ENCODE peak calls at places on chromosomes 16 and 17, in five cellular contexts. C is heart right ventricle, F is germinal center, W is hepatic stellate cell, H is smooth muscle cell of the brain vasculature. K is an unnamed sample.

GRCh38 chr16:73171901-73172619 is 124.1 kb upstream of the ZFHX3 start:
- DNase-seq in W (no peak), C (no peak), H (no peak), F (no peak), K (no peak)

GRCh38 chr17:83077411-83077810 is 2.0 kb upstream of the METRNL start:
- DNase-seq in H (no peak), F (no peak), C (no peak), W (no peak), K (no peak)

GRCh38 chr17:49548506-49549310 is 27.0 kb upstream of the NXPH3 start:
- DNase-seq in C (peak), W (peak), F (no peak), H (no peak), K (no peak)

GRCh38 chr17:13740692-13741091 is 139.0 kb upstream of the HS3ST3A1 start:
- DNase-seq in F (no peak), W (no peak), C (no peak), H (no peak), K (no peak)

GRCh38 chr16:22220076-22220453 is 14.0 kb downstream of the EEF2K start:
- DNase-seq in C (peak), H (no peak), F (no peak), W (no peak), K (no peak)

GRCh38 chr17:21161498-21162393 is 35.0 kb downstream of the DHRS7B start:
- DNase-seq in C (no peak), W (peak), F (no peak), H (no peak), K (no peak)

GRCh38 chr17:52026075-52026474 is 132.4 kb downstream of the CA10 start:
- DNase-seq in C (no peak), F (no peak), W (no peak), H (no peak), K (no peak)

GRCh38 chr17:81575836-81576235 is 23.7 kb upstream of the FAAP100 start:
- DNase-seq in F (no peak), C (no peak), W (no peak), H (no peak), K (no peak)

GRCh38 chr16:82181456-82182185 is 11.6 kb upstream of the MPHOSPH6 start:
- DNase-seq in F (no peak), H (no peak), W (no peak), C (no peak), K (no peak)

GRCh38 chr17:62094175-62094574 is 29.1 kb upstream of the MED13 start:
- DNase-seq in H (no peak), W (no peak), C (no peak), F (no peak), K (no peak)

GRCh38 chr16:59591480-59591879 is 857.4 kb upstream of the GOT2 start:
- DNase-seq in C (no peak), W (no peak), H (no peak), F (no peak), K (no peak)

GRCh38 chr17:36059455-36059854 is 4.6 kb upstream of the CCL18 start:
- DNase-seq in C (no peak), H (no peak), W (no peak), F (no peak), K (no peak)

GRCh38 chr17:45976755-45977505 is 22.1 kb upstream of the STH start:
- DNase-seq in H (no peak), C (no peak), F (no peak), W (no peak), K (no peak)

GRCh38 chr17:59791603-59792457 is 84.4 kb downstream of the VMP1 start:
- DNase-seq in F (no peak), C (no peak), W (no peak), H (no peak), K (no peak)

GRCh38 chr17:1109606-1110523 is 69.9 kb downstream of the ABR start:
- DNase-seq in W (peak), F (no peak), C (peak), H (no peak), K (peak)

GRCh38 chr17:82006468-82007227 is 16.0 kb downstream of the CENPX start:
- DNase-seq in F (no peak), C (no peak), W (no peak), H (no peak), K (no peak)

GRCh38 chr17:83099570-83100181 is 20.3 kb downstream of the METRNL start:
- DNase-seq in C (no peak), F (peak), H (no peak), W (peak), K (no peak)

GRCh38 chr17:50048146-50048720 is 7.7 kb upstream of the ITGA3 start:
- DNase-seq in H (no peak), F (no peak), W (no peak), C (no peak), K (no peak)

GRCh38 chr17:1684307-1685189 is at the start of gene PRPF8:
- DNase-seq in C (peak), F (peak), W (peak), H (peak), K (peak)

GRCh38 chr16:11964761-11965539 is at the start of gene TNFRSF17:
- DNase-seq in F (peak), C (no peak), H (no peak), W (no peak), K (no peak)

GRCh38 chr17:14481664-14482063 is 180.8 kb downstream of the HS3ST3B1 start:
- DNase-seq in W (no peak), C (no peak), H (no peak), F (no peak), K (no peak)

GRCh38 chr17:40130352-40131042 is 8.7 kb downstream of the MSL1 start:
- DNase-seq in W (no peak), C (no peak), H (no peak), F (no peak), K (peak)

GRCh38 chr17:2191785-2192184 is 111.8 kb downstream of the SMG6 start:
- DNase-seq in H (no peak), W (no peak), F (no peak), C (no peak), K (no peak)

GRCh38 chr16:11134722-11135121 is 121.3 kb downstream of the SOCS1 start:
- DNase-seq in H (no peak), W (no peak), F (no peak), C (no peak), K (no peak)

GRCh38 chr16:3171181-3171854 is 16.7 kb upstream of the OR1F1 start:
- DNase-seq in F (peak), C (no peak), W (no peak), H (no peak), K (no peak)

GRCh38 chr17:79852748-79853147 is 13.5 kb upstream of the CBX4 start:
- DNase-seq in H (no peak), W (peak), C (no peak), F (no peak), K (no peak)

GRCh38 chr17:19570497-19571151 is 37.0 kb downstream of the SLC47A1 start:
- DNase-seq in W (no peak), H (no peak), C (no peak), F (no peak), K (no peak)

GRCh38 chr16:16073884-16074781 is 124.7 kb downstream of the ABCC1 start:
- DNase-seq in W (peak), C (no peak), F (no peak), H (peak), K (peak)

GRCh38 chr16:71840052-71840451 is 5.7 kb upstream of the ATXN1L start:
- DNase-seq in H (no peak), W (no peak), C (no peak), F (no peak), K (no peak)

GRCh38 chr17:31674717-31675349 is 184.2 kb downstream of the COPRS start:
- DNase-seq in H (no peak), F (no peak), C (no peak), W (no peak), K (no peak)

GRCh38 chr16:85673529-85674417 is 15.0 kb downstream of the GINS2 start:
- DNase-seq in H (no peak), F (no peak), W (peak), C (peak), K (peak)

GRCh38 chr17:21010705-21011596 is 31.9 kb downstream of the USP22 start:
- DNase-seq in F (no peak), H (no peak), C (no peak), W (no peak), K (no peak)

GRCh38 chr17:13420294-13421277 is 181.1 kb downstream of the HS3ST3A1 start:
- DNase-seq in F (no peak), H (no peak), C (no peak), W (peak), K (no peak)

GRCh38 chr16:20073203-20074088 is at the start of gene GPR139:
- DNase-seq in C (no peak), W (no peak), F (no peak), H (no peak), K (no peak)

GRCh38 chr17:28470266-28471126 is 2.9 kb upstream of the SLC13A2 start:
- DNase-seq in W (no peak), C (no peak), F (no peak), H (no peak), K (no peak)

GRCh38 chr16:6804461-6804860 is 528.2 kb upstream of the RBFOX1 start:
- DNase-seq in H (no peak), F (no peak), C (no peak), W (no peak), K (no peak)

GRCh38 chr17:43015579-43015978 is 6.6 kb downstream of the VAT1 start:
- DNase-seq in F (no peak), H (no peak), W (no peak), C (peak), K (no peak)